ENCODE peak calls at places on chromosomes 3 and 15, in six cellular contexts. G is mesendoderm, T is GM04504, Q is GM23338, N is T-cell, B is neural crest cell. J is an unnamed sample.

GRCh38 chr3:30112904-30113484 is 493.4 kb upstream of the TGFBR2 start:
- DNase-seq in N (no peak), G (peak; percentile 52), T (peak; percentile 24), B (no peak), Q (peak; percentile 71), J (peak; percentile 39)

GRCh38 chr3:180913582-180914404 is 1.3 kb downstream of the FXR1 start:
- DNase-seq in N (no peak), B (no peak), T (no peak), Q (peak; percentile 27), G (peak; percentile 56), J (no peak)

GRCh38 chr3:108097326-108098035 is 6.7 kb upstream of the CD47 start:
- DNase-seq in B (no peak), G (no peak), N (no peak), Q (no peak), T (no peak), J (no peak)

GRCh38 chr15:66862878-66863335 is 160.9 kb downstream of the SMAD6 start:
- DNase-seq in B (peak; percentile 92), Q (peak; percentile 85), N (peak; percentile 37), T (peak; percentile 82), G (peak; percentile 90), J (peak; percentile 82)

GRCh38 chr15:43911235-43911661 is 84.4 kb downstream of the WDR76 start:
- DNase-seq in N (no peak), B (no peak), G (no peak), Q (no peak), T (peak; percentile 98), J (no peak)

GRCh38 chr3:195774917-195775316 is 36.8 kb downstream of the MUC4 start:
- DNase-seq in G (peak; percentile 63), N (no peak), Q (peak; percentile 81), B (peak; percentile 53), T (peak; percentile 4), J (no peak)

GRCh38 chr3:30804983-30805382 is 89.5 kb downstream of the GADL1 start:
- DNase-seq in B (no peak), N (no peak), T (no peak), Q (no peak), G (no peak), J (no peak)

GRCh38 chr15:67543348-67543718 is 830 bp downstream of the MAP2K5 start:
- DNase-seq in G (no peak), B (no peak), Q (no peak), N (no peak), T (no peak), J (no peak)

GRCh38 chr15:70284438-70285214 is 186.9 kb upstream of the TLE3 start:
- DNase-seq in Q (no peak), G (peak; percentile 44), N (no peak), T (no peak), B (no peak), J (no peak)

GRCh38 chr3:141807277-141808038 is 44.2 kb downstream of the GRK7 start:
- DNase-seq in B (no peak), T (no peak), G (no peak), N (no peak), Q (no peak), J (no peak)

GRCh38 chr15:86735244-86736040 is 655.8 kb downstream of the AGBL1 start:
- DNase-seq in G (no peak), Q (no peak), N (no peak), B (no peak), T (no peak), J (no peak)

GRCh38 chr3:152193673-152194267 is 75.0 kb upstream of the MBNL1 start:
- DNase-seq in Q (no peak), N (no peak), T (no peak), G (no peak), B (no peak), J (peak; percentile 27)

GRCh38 chr15:29278436-29279099 is 8.9 kb upstream of the NSMCE3 start:
- DNase-seq in Q (no peak), G (no peak), B (no peak), T (peak; percentile 72), N (no peak), J (no peak)

GRCh38 chr3:197425485-197426131 is 127.2 kb upstream of the DLG1 start:
- DNase-seq in G (no peak), N (no peak), T (no peak), Q (no peak), B (no peak), J (no peak)

GRCh38 chr15:48331796-48332641 is 790 bp downstream of the DUT start:
- DNase-seq in B (peak; percentile 60), G (peak; percentile 91), N (no peak), Q (peak; percentile 80), T (peak; percentile 38), J (peak; percentile 70)

GRCh38 chr3:151282921-151283320 is 4.6 kb upstream of the P2RY14 start:
- DNase-seq in N (no peak), B (no peak), Q (peak; percentile 41), T (peak; percentile 28), G (peak; percentile 45), J (peak; percentile 62)

GRCh38 chr3:101303089-101303731 is 17.2 kb downstream of the IMPG2 start:
- DNase-seq in B (no peak), T (peak; percentile 16), Q (no peak), G (no peak), N (no peak), J (no peak)

GRCh38 chr3:58013099-58013498 is 4.9 kb downstream of the FLNB start:
- DNase-seq in N (no peak), G (no peak), Q (no peak), B (no peak), T (no peak), J (no peak)

GRCh38 chr3:126348308-126348920 is 8.8 kb downstream of the KLF15 start:
- DNase-seq in T (no peak), B (no peak), N (no peak), Q (peak; percentile 71), G (peak; percentile 70), J (no peak)

GRCh38 chr15:88654430-88655102 is 15.8 kb downstream of the ISG20 start:
- DNase-seq in N (no peak), B (no peak), Q (no peak), T (no peak), G (no peak), J (no peak)

GRCh38 chr3:190017575-190018288 is 103.0 kb downstream of the P3H2 start:
- DNase-seq in Q (peak; percentile 38), T (peak; percentile 50), B (no peak), N (no peak), G (peak; percentile 70), J (no peak)

GRCh38 chr15:52682200-52682599 is 3.0 kb upstream of the ATOSA start:
- DNase-seq in T (no peak), B (no peak), G (no peak), N (no peak), Q (no peak), J (no peak)

GRCh38 chr15:74050127-74050526 is 32.2 kb downstream of the GOLGA6A start:
- DNase-seq in N (no peak), G (no peak), T (no peak), B (no peak), Q (no peak), J (no peak)

GRCh38 chr3:14431928-14432834 is 29.8 kb downstream of the SLC6A6 start:
- DNase-seq in G (peak; percentile 95), N (peak; percentile 88), B (peak; percentile 57), T (peak; percentile 67), Q (no peak), J (peak; percentile 91)

GRCh38 chr3:10116138-10116460 is 624 bp downstream of the BRK1 start:
- DNase-seq in B (no peak), Q (no peak), N (no peak), T (peak; percentile 16), G (peak; percentile 70), J (no peak)

GRCh38 chr3:171729452-171730334 is 80.6 kb downstream of the PLD1 start:
- DNase-seq in B (no peak), G (no peak), N (no peak), T (no peak), Q (no peak), J (no peak)

GRCh38 chr3:197331131-197331530 is 32.7 kb upstream of the DLG1 start:
- DNase-seq in Q (peak; percentile 25), N (no peak), B (no peak), T (no peak), G (peak; percentile 64), J (no peak)

GRCh38 chr15:41944313-41944940 is 27.9 kb downstream of the EHD4 start:
- DNase-seq in N (no peak), G (peak; percentile 76), B (no peak), T (peak; percentile 82), Q (no peak), J (no peak)

GRCh38 chr3:134677196-134677986 is 26.6 kb upstream of the KY start:
- DNase-seq in T (no peak), G (peak; percentile 76), B (no peak), Q (peak; percentile 78), N (no peak), J (no peak)

GRCh38 chr3:107217161-107217560 is 160.1 kb upstream of the CCDC54 start:
- DNase-seq in N (no peak), G (no peak), B (no peak), Q (no peak), T (no peak), J (no peak)

GRCh38 chr3:120350431-120350941 is 1.3 kb upstream of the LRRC58 start:
- DNase-seq in G (peak; percentile 12), Q (peak; percentile 10), T (no peak), B (no peak), N (no peak), J (no peak)

GRCh38 chr3:53796161-53796560 is 50.1 kb downstream of the CHDH start:
- DNase-seq in T (no peak), B (no peak), G (no peak), Q (no peak), N (no peak), J (no peak)

GRCh38 chr3:146163584-146163983 is 2.6 kb upstream of the PLOD2 start:
- DNase-seq in B (no peak), T (peak; percentile 80), Q (no peak), N (no peak), G (no peak), J (no peak)

GRCh38 chr3:135310317-135310716 is 515.3 kb downstream of the EPHB1 start:
- DNase-seq in T (no peak), G (peak; percentile 77), Q (peak; percentile 6), N (no peak), B (no peak), J (no peak)

GRCh38 chr3:37290551-37290950 is 116.2 kb upstream of the LRRFIP2 start:
- DNase-seq in N (no peak), B (no peak), Q (peak; percentile 34), G (peak; percentile 80), T (no peak), J (no peak)

GRCh38 chr3:152105446-152105845 is 163.3 kb upstream of the MBNL1 start:
- DNase-seq in B (no peak), G (peak; percentile 72), Q (no peak), T (no peak), N (no peak), J (no peak)

J was measured in naive B cell.